ENCODE peak calls at places on chromosomes 3 and 15, in eight cellular contexts. M is adrenal gland; X is A549; S is endothelial cell of umbilical vein; R is HL-60; E is astrocyte; Z is fibroblast of the aortic adventitia; P is CD4-positive, CD25-positive, alpha-beta regulatory T cell. C is an unnamed sample.

GRCh38 chr3:39408493-39409372 is 2.2 kb downstream of the RPSA start:
- DNase-seq in Z (no peak), R (peak; percentile 18), P (no peak), S (no peak), X (no peak), M (no peak), E (no peak), C (no peak)

GRCh38 chr15:50302581-50302980 is 37.1 kb upstream of the HDC start:
- DNase-seq in Z (no peak), R (no peak), M (no peak), E (no peak), S (no peak), P (no peak), X (no peak), C (no peak)

GRCh38 chr3:119927190-119927589 is 145.3 kb downstream of the NR1I2 start:
- DNase-seq in X (no peak), E (no peak), S (no peak), Z (no peak), R (no peak), P (no peak), M (no peak), C (no peak)

GRCh38 chr15:71792521-71792920 is 17.8 kb upstream of the NR2E3 start:
- DNase-seq in P (no peak), R (no peak), X (no peak), M (no peak), E (peak; percentile 83), S (peak; percentile 64), Z (peak; percentile 48), C (no peak)

GRCh38 chr3:170003881-170004356 is 33.9 kb upstream of the GPR160 start:
- DNase-seq in X (no peak), E (no peak), R (no peak), Z (no peak), P (no peak), S (peak; percentile 60), M (no peak), C (no peak)

GRCh38 chr3:166519443-166519842 is 682.2 kb upstream of the BCHE start:
- DNase-seq in M (no peak), E (no peak), S (no peak), R (no peak), X (no peak), Z (no peak), P (no peak), C (no peak)

GRCh38 chr3:34213481-34213880 is 415.1 kb downstream of the PDCD6IP start:
- DNase-seq in S (peak; percentile 11), R (no peak), P (no peak), M (no peak), E (no peak), Z (no peak), X (no peak), C (no peak)

GRCh38 chr3:154970796-154971195 is 109.3 kb upstream of the MME start:
- DNase-seq in X (no peak), E (peak; percentile 32), S (no peak), M (no peak), R (peak; percentile 46), Z (peak; percentile 98), P (no peak), C (peak; percentile 60)

DNA sequence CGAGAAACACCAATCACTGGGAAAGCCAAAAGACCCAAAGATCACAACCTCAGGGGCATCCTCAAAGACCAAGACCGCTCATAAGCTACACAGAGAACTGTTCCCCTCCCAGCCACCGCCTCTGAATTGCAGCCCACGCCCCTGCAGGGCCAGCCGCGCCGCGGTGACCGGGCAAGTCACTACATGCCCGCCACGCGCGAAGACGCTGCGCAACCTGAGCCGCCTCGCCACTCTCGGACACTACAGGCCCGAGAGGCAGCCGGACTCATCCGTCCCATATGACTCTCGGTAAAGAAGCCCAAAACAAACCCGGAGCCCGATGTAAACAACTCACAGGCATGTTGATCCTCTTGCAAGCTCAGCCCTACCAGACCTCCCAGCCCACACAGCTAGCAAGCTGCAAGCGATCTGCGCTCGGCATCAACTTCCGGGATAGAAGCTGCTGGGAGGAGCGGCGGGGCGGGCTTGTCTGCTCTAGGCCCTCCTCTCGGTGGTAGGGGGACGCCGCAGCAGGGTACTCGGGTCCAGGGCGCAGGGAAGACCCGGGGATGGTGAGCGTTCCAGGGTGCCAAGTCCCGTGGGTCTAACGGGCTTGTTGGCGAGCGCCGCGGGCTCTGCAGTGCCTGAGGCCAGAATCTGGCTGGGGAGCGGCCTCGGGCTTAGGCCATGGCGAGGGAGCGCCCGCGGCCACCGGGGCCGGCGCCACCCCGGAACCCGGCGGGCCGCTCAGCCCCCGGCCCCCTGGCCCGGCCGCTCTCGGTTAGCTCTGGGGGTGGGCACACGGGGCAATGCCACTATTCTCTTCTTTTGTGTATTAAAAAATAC is at the start of gene RPS27L:
- DNase-seq in R (peak; percentile 95), S (peak; percentile 92), M (peak; percentile 92), E (peak; percentile 92), X (peak; percentile 96), Z (peak; percentile 94), P (peak; percentile 81), C (peak; percentile 79)
- H3K4me3 ChIP-seq in R (peak within 1 kb of the TSS; percentile 84), S (peak within 1 kb of the TSS; percentile 88), M (peak within 1 kb of the TSS; percentile 94), E (peak within 1 kb of the TSS; percentile 98), X (peak within 1 kb of the TSS; percentile 74), Z (peak within 1 kb of the TSS; percentile 93), P (peak within 1 kb of the TSS; percentile 93), C (peak within 1 kb of the TSS; percentile 82)

DNA sequence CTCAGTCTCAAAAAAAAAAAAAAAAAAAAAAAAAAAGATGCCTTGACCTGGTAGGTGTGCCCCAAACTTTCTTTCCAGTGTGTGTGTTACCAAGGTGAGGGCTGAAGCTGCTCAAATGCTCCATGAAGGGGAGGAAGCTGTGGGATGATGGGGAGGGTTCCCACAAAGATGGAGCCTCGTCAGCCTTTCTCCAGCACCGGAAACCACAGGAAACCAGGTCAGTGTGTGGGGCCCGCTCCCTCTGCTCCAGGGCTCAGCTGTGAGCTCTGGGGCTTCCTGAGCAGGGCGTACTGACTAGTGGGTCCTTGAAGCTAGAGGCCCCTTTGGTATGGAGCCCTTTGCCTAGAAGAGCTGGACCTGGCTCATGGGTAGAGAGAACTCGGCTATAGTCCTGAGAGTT is 681 bp upstream of the IL17RE start:
- DNase-seq in X (no peak), P (no peak), E (no peak), R (peak; percentile 76), S (peak; percentile 59), Z (no peak), M (no peak), C (no peak)
- H3K4me3 ChIP-seq in X (no peak overlapping the region), P (peak overlapping the region; percentile 11), E (no peak overlapping the region), R (no peak overlapping the region), S (no peak overlapping the region), Z (no peak overlapping the region), M (no peak overlapping the region), C (no peak overlapping the region)

DNA sequence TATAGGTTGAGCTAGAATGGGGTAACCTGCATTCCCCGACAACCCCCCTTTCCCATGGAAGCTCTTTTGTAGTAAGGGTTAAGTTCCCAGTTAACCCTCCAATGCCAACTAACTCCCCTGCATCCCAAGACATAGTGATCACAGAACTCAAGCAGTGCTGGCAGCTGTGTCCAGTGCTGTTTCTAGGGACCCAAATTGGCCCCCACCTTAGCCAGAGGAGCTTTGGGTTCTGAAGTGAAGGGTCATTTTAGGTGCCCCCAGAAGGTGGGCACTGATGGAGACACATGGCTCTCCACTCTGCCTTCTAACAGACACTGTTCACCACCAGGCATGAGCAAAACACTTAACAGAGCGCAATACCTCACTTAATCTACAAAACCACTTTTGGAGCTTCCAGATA is 7.1 kb downstream of the FBXL22 start:
- DNase-seq in R (no peak), P (no peak), E (no peak), S (no peak), M (no peak), X (no peak), Z (no peak), C (no peak)
- H3K4me3 ChIP-seq in R (no peak overlapping the region), P (no peak overlapping the region), E (no peak overlapping the region), S (no peak overlapping the region), M (no peak overlapping the region), X (no peak overlapping the region), Z (no peak overlapping the region), C (no peak overlapping the region)

DNA sequence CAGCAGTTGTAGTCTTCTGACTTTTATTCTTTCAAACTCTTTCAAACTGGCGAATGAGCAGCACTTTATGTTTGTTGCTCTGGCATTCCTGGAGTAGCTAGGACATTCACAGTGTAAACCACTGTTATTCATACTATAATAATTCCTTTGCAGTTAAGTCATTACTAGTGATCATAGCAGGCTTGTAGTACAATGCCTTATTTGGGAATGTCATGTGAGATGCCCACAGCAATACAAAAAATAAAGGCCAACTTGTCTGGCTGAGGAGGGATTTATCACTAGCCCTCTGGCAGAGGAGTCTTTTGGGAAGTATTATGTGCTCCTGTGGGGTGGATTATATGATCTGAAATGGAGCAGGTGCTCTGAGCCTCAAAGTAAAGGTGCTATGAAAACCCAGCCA is 197.2 kb downstream of the VGLL3 start:
- DNase-seq in Z (peak; percentile 93), P (no peak), M (no peak), S (no peak), R (no peak), E (peak; percentile 97), X (no peak), C (peak; percentile 93)
- H3K4me3 ChIP-seq in Z (no peak overlapping the region), P (no peak overlapping the region), M (no peak overlapping the region), S (no peak overlapping the region), R (no peak overlapping the region), E (no peak overlapping the region), X (no peak overlapping the region), C (no peak overlapping the region)

GRCh38 chr3:44339990-44340389 is 1.4 kb downstream of the TCAIM start:
- DNase-seq in P (no peak), E (no peak), M (no peak), S (no peak), Z (no peak), R (no peak), X (no peak), C (no peak)
- H3K4me3 ChIP-seq in P (peak overlapping the region; percentile 99), E (no peak overlapping the region), M (no peak overlapping the region), S (peak overlapping the region; percentile 94), Z (peak overlapping the region; percentile 94), R (no peak overlapping the region), X (peak overlapping the region; percentile 73), C (peak overlapping the region; percentile 73)

DNA sequence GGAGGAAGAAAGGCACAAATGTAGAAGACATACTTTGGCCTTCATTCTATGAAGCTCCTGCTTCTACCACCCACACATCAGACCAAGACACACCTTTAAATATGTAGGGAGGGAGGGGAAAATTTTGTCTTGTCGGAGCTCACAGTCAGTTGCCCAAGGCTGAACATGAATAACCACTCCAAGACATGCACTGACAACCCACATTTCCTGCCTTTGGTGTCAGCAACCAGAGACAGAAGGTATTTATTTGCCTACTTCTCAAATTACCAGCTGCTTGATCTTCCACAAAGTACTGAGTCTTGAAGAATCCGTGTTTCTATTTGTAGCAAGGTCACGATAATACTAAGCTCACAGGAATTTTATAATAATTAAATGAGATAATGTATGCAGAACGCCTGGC is 169.7 kb downstream of the KCNMB2 start:
- DNase-seq in X (no peak), P (no peak), S (no peak), M (no peak), E (peak; percentile 18), R (no peak), Z (no peak), C (peak; percentile 75)
- H3K4me3 ChIP-seq in X (no peak overlapping the region), P (no peak overlapping the region), S (no peak overlapping the region), M (no peak overlapping the region), E (no peak overlapping the region), R (no peak overlapping the region), Z (no peak overlapping the region), C (no peak overlapping the region)

C was measured in HFF-Myc.